ENCODE peak calls at places on chromosomes 3 and 15, in seven cellular contexts. T is stomach, N is nephron progenitor cell, R is HFFc6, W is AG04450, G is A549, P is GM06990. F is an unnamed sample.

GRCh38 chr3:49930922-49931321 is 1.3 kb upstream of the MON1A start:
- DNase-seq in W (no peak), P (no peak), T (no peak), N (peak), G (no peak), R (no peak), F (no peak)

GRCh38 chr3:129370248-129370964 is 58.0 kb downstream of the EFCAB12 start:
- DNase-seq in P (no peak), G (no peak), N (no peak), T (no peak), W (no peak), R (no peak), F (no peak)

GRCh38 chr3:42732829-42733459 is 30.3 kb upstream of the HHATL start:
- DNase-seq in N (no peak), P (no peak), T (no peak), G (no peak), R (no peak), W (no peak), F (no peak)

GRCh38 chr3:77726509-77726908 is 686.6 kb downstream of the ROBO2 start:
- DNase-seq in P (no peak), T (no peak), R (no peak), N (no peak), W (no peak), G (no peak), F (no peak)

GRCh38 chr3:152964901-152965609 is 130.1 kb downstream of the P2RY1 start:
- DNase-seq in T (no peak), N (no peak), R (no peak), G (no peak), P (no peak), W (no peak), F (no peak)

GRCh38 chr3:15486020-15486419 is 35.5 kb downstream of the COLQ start:
- DNase-seq in W (no peak), N (no peak), P (no peak), G (no peak), R (no peak), T (no peak), F (no peak)

GRCh38 chr3:31423522-31423921 is 109.2 kb upstream of the STT3B start:
- DNase-seq in W (peak), P (no peak), G (no peak), T (no peak), R (peak), N (peak), F (no peak)

GRCh38 chr3:187714404-187714979 is 12.1 kb upstream of the RTP2 start:
- DNase-seq in R (peak), N (peak), G (peak), T (peak), P (peak), W (peak), F (peak)

GRCh38 chr3:38131621-38132369 is 5.1 kb downstream of the ACAA1 start:
- DNase-seq in N (peak), T (peak), R (peak), W (no peak), P (no peak), G (peak), F (no peak)

GRCh38 chr3:27542469-27542868 is 58.3 kb upstream of the SLC4A7 start:
- DNase-seq in T (no peak), W (no peak), N (no peak), R (no peak), P (no peak), G (no peak), F (no peak)

GRCh38 chr3:192082733-192083660 is 622.0 kb downstream of the PYDC2 start:
- DNase-seq in G (no peak), N (no peak), R (no peak), T (no peak), W (no peak), P (no peak), F (peak)

GRCh38 chr3:52645549-52645948 is 40.2 kb downstream of the PBRM1 start:
- DNase-seq in R (no peak), N (no peak), G (no peak), T (no peak), W (no peak), P (no peak), F (no peak)

GRCh38 chr3:170346481-170347125 is 10.9 kb upstream of the SKIL start:
- DNase-seq in R (peak), G (peak), P (no peak), T (no peak), N (no peak), W (no peak), F (no peak)

GRCh38 chr15:57624730-57625129 is 33.0 kb downstream of the MYZAP start:
- DNase-seq in W (no peak), N (no peak), G (no peak), T (no peak), R (no peak), P (no peak), F (no peak)

GRCh38 chr15:57618325-57618724 is 26.6 kb downstream of the MYZAP start:
- DNase-seq in T (no peak), P (no peak), W (no peak), R (no peak), N (no peak), G (no peak), F (no peak)

DNA sequence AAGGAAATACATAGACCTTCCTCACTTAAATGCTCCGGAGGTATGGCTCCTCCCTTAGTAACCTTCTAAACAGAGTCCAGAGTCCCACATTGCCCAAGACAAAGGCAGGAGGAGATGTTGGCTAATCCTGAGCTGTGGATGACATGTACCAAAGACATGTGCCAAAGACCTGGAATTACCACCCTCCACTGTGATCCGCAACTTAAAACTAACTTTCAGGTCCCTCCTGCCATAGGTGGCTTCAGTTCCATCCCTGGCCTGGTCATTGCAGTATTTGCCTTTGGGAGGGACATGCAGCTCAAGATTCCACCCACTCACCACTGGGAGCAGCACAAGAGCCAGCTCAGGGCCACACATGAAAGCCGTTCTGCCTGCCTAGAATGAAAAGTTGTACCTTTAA is 28.0 kb downstream of the MYZAP start:
- DNase-seq in P (no peak), R (no peak), G (no peak), N (no peak), W (no peak), T (no peak), F (no peak)
- TF ChIP-seq CTCF in P (no peak), R (no peak), G (no peak), N (no peak), W (no peak), T (no peak), F (no peak)

GRCh38 chr15:34435658-34436057 is 1.9 kb downstream of the GOLGA8A start:
- DNase-seq in G (no peak), W (no peak), N (no peak), P (no peak), T (no peak), R (no peak), F (no peak)
- TF ChIP-seq CTCF in G (no peak), W (no peak), N (no peak), P (no peak), T (no peak), R (no peak), F (no peak)

GRCh38 chr15:70099167-70099965 is 1.6 kb upstream of the TLE3 start:
- DNase-seq in R (peak), N (peak), W (peak), P (peak), G (peak), T (peak), F (peak)

GRCh38 chr15:70098461-70099166 is 897 bp upstream of the TLE3 start:
- DNase-seq in T (peak), R (no peak), G (peak), W (no peak), N (peak), P (peak), F (no peak)

GRCh38 chr15:70096975-70097336 is 761 bp downstream of the TLE3 start:
- DNase-seq in T (no peak), R (no peak), G (peak), N (no peak), P (peak), W (no peak), F (peak)

GRCh38 chr15:70097337-70098169 is at the start of gene TLE3:
- DNase-seq in P (peak), T (peak), R (peak), W (peak), G (peak), N (peak), F (peak)

DNA sequence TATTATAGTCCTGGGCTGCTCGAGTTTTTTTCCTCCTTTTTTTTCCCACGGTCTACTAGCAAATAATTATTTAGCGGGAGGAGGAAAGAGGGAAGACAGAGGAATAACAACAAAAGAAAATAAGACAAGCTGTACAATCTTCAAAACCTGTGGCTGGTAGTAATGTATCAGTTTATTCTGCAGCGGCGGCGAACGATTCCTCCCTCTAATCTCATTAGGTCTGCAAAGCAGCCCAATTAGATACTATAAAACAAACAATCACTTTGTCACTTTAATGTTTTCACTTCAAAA is 398 bp upstream of the TLE3 start:
- DNase-seq in R (no peak), P (no peak), N (no peak), T (no peak), G (no peak), W (no peak), F (no peak)
- TF ChIP-seq CTCF in R (peak), P (no peak), N (no peak), T (no peak), G (no peak), W (no peak), F (no peak)

GRCh38 chr3:12471228-12471627 is 13.1 kb upstream of the TSEN2 start:
- DNase-seq in T (no peak), P (no peak), G (peak), W (no peak), R (no peak), N (no peak), F (no peak)
- TF ChIP-seq CTCF in T (no peak), P (no peak), G (peak), W (no peak), R (no peak), N (no peak), F (no peak)

GRCh38 chr3:144953959-144954358 is 982.3 kb downstream of the DIPK2A start:
- DNase-seq in R (no peak), P (no peak), N (no peak), T (no peak), G (no peak), W (no peak), F (no peak)
- TF ChIP-seq CTCF in R (no peak), P (no peak), N (no peak), T (no peak), G (no peak), W (no peak), F (no peak)

F was measured in GM13977.